ENCODE peak calls at places on chromosome 6, in ten cellular contexts. A is A549, T is GM12865, U is cardiac fibroblast, G is hepatocyte, S is GM06990, F is astrocyte of the cerebellum, Z is pancreas, Q is brain microvascular endothelial cell, W is RWPE2. L is an unnamed sample.

GRCh38 chr6:100568255-100568654 is 103.5 kb upstream of the SIM1 start:
- DNase-seq in A (no peak), T (no peak), U (no peak), G (no peak), S (no peak), F (no peak), Z (no peak), Q (peak; percentile 18), W (no peak), L (no peak)

GRCh38 chr6:141788096-141788495 is 344.6 kb upstream of the GJE1 start:
- DNase-seq in A (no peak), T (no peak), U (no peak), G (no peak), S (no peak), F (no peak), Z (no peak), Q (no peak), W (no peak), L (no peak)

GRCh38 chr6:169073311-169073710 is 180.3 kb downstream of the THBS2 start:
- DNase-seq in A (no peak), T (no peak), U (peak; percentile 24), G (no peak), S (no peak), F (peak; percentile 79), Z (no peak), Q (peak; percentile 86), W (no peak), L (no peak)

GRCh38 chr6:126210398-126211075 is 129.4 kb upstream of the CENPW start:
- DNase-seq in A (no peak), T (no peak), U (peak; percentile 12), G (no peak), S (no peak), F (no peak), Z (no peak), Q (no peak), W (no peak), L (no peak)

GRCh38 chr6:131844243-131844841 is 36.5 kb downstream of the ENPP1 start:
- DNase-seq in A (peak; percentile 35), T (no peak), U (peak; percentile 49), G (peak; percentile 61), S (no peak), F (no peak), Z (no peak), Q (no peak), W (no peak), L (no peak)

GRCh38 chr6:41442800-41443501 is 103.2 kb upstream of the FOXP4 start:
- DNase-seq in A (no peak), T (no peak), U (no peak), G (peak; percentile 77), S (no peak), F (no peak), Z (peak; percentile 48), Q (no peak), W (no peak), L (no peak)

GRCh38 chr6:431986-432385 is 40.4 kb downstream of the IRF4 start:
- DNase-seq in A (no peak), T (peak; percentile 63), U (no peak), G (no peak), S (no peak), F (no peak), Z (no peak), Q (no peak), W (no peak), L (peak; percentile 66)

GRCh38 chr6:124795879-124796838 is 166.1 kb upstream of the RNF217 start:
- DNase-seq in A (peak; percentile 4), T (peak; percentile 14), U (peak; percentile 44), G (peak; percentile 30), S (no peak), F (peak; percentile 41), Z (no peak), Q (peak; percentile 38), W (no peak), L (no peak)

GRCh38 chr6:139536751-139537617 is 162.5 kb upstream of the CITED2 start:
- DNase-seq in A (peak; percentile 33), T (no peak), U (no peak), G (no peak), S (no peak), F (no peak), Z (no peak), Q (no peak), W (no peak), L (no peak)

GRCh38 chr6:146785001-146785585 is 186.3 kb downstream of the ADGB start:
- DNase-seq in A (peak; percentile 42), T (peak; percentile 62), U (peak; percentile 73), G (peak; percentile 49), S (no peak), F (no peak), Z (no peak), Q (peak; percentile 53), W (no peak), L (no peak)

GRCh38 chr6:27651371-27651732 is 178.4 kb upstream of the ZNF184 start:
- DNase-seq in A (peak; percentile 80), T (no peak), U (peak; percentile 24), G (peak; percentile 50), S (no peak), F (no peak), Z (no peak), Q (peak; percentile 30), W (no peak), L (no peak)

GRCh38 chr6:13431861-13432465 is 55.4 kb downstream of the GFOD1 start:
- DNase-seq in A (peak; percentile 7), T (peak; percentile 77), U (peak; percentile 51), G (no peak), S (no peak), F (no peak), Z (no peak), Q (peak; percentile 18), W (no peak), L (no peak)
- H3K4me3 ChIP-seq in A (no peak overlapping the region), T (peak overlapping the region; percentile 54), U (no peak overlapping the region), G (no peak overlapping the region), S (peak overlapping the region; percentile 8), F (no peak overlapping the region), Z (no peak overlapping the region), Q (no peak overlapping the region), W (no peak overlapping the region), L (no peak overlapping the region)

GRCh38 chr6:142912125-142912524 is 32.9 kb downstream of the HIVEP2 start:
- DNase-seq in A (no peak), T (no peak), U (no peak), G (no peak), S (no peak), F (no peak), Z (no peak), Q (no peak), W (no peak), L (no peak)

GRCh38 chr6:142913036-142913510 is 31.9 kb downstream of the HIVEP2 start:
- DNase-seq in A (no peak), T (peak; percentile 88), U (no peak), G (no peak), S (peak; percentile 76), F (no peak), Z (no peak), Q (no peak), W (no peak), L (no peak)

GRCh38 chr6:142914371-142914770 is 30.6 kb downstream of the HIVEP2 start:
- DNase-seq in A (no peak), T (no peak), U (no peak), G (no peak), S (no peak), F (no peak), Z (no peak), Q (no peak), W (no peak), L (no peak)

GRCh38 chr6:142915129-142915697 is 29.8 kb downstream of the HIVEP2 start:
- DNase-seq in A (no peak), T (no peak), U (no peak), G (no peak), S (no peak), F (no peak), Z (no peak), Q (no peak), W (no peak), L (no peak)

DNA sequence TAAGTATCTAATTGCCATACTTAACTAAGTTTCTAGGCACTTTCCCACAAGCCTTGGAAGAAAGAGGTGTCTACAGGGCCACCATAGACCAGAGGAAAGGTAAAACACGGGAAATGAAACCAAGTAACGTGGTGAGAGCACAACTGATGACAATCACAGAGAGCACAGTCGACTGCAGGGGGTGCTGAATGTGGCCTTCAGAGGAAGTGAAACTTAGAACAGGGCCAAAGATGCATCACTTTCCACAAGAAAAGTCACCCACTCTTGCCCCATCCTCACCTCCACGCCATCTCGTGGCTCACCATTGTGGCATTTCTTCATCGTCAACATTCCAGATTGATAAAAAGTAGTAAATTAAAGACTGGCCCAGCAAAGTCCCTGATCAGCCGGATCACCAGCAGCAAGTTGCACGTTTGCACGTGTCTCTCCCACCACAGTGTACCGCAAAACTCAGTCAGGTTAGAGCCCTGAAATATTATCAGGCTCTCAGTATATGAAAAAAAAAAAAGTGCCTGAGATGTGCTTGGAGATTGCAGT is 31.4 kb downstream of the HIVEP2 start:
- DNase-seq in A (no peak), T (peak; percentile 94), U (no peak), G (no peak), S (peak; percentile 75), F (no peak), Z (no peak), Q (no peak), W (no peak), L (no peak)
- TF ChIP-seq CTCF in A (no peak), T (peak; percentile 40), U (no peak), G (no peak), S (peak; percentile 46), F (no peak), Z (no peak), Q (no peak), W (no peak), L (no peak)

DNA sequence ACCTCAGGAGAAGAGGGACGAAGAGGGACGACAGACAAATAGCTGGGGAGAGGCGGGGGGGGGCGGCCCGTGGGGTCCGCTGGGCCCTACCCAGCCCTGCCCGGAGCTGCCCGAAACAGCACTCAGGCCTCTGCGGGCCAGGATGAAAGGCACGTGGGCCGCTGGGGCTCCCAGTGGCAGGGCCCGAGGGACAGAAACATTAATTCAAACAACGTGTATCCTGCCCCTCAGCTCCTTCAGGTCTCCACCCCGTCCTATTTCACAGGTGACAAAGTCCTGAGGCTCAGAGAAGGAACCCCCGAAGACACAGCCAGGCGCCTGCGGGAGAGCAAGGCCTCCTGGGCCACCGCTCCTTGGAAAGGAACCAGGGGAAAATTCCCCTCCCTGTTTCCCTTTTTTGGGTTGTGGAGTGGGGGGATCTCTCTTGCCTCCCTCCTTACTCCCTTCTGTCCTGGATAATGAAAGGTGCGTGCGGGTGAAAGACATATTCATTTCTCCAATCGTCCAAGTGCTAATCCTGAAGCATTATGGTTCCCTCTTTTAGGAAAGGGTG is 93.3 kb downstream of the RNASET2 start:
- DNase-seq in A (no peak), T (no peak), U (no peak), G (no peak), S (no peak), F (no peak), Z (no peak), Q (no peak), W (no peak), L (no peak)
- H3K4me3 ChIP-seq in A (peak overlapping the region; percentile 40), T (peak overlapping the region; percentile 43), U (no peak overlapping the region), G (peak overlapping the region; percentile 79), S (peak overlapping the region; percentile 57), F (peak overlapping the region; percentile 45), Z (peak overlapping the region; percentile 53), Q (peak overlapping the region; percentile 47), W (no peak overlapping the region), L (peak overlapping the region; percentile 59)

DNA sequence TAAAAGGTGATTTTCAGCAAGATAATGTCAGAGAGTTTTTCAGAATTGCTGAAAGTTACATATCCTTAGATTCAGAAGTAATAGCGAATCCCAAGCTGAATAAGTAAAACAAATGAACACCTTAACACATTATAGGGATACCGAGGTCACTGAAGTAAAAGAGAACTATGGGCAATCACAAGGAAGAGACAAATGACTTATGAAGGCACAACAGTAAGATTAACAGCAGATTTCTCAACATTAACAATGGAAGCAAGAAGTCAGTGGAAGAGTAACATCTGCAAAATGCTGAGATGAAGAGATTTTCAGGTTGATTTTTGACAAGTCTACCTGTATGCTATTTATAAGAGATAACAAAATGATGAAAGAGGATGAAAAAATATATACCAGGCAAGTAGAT is 86.1 kb upstream of the EZR start:
- DNase-seq in A (peak; percentile 20), T (no peak), U (no peak), G (no peak), S (no peak), F (no peak), Z (no peak), Q (no peak), W (no peak), L (no peak)
- TF ChIP-seq CTCF in A (no peak), T (no peak), U (no peak), G (no peak), S (no peak), F (no peak), Z (no peak), Q (no peak), W (no peak), L (no peak)

L was measured in epithelial cell of proximal tubule.